ENCODE peak calls at places on chromosomes 3 and 15, in seven cellular contexts. W, H, I, Y, J, T and F are unnamed samples.

GRCh38 chr3:9883676-9884554 is 3.9 kb upstream of the CIDEC start:
- DNase-seq in W (no peak), T (no peak), J (no peak), I (no peak), H (no peak), Y (no peak), F (no peak)

GRCh38 chr3:112056451-112056929 is 22.0 kb downstream of the TMPRSS7 start:
- DNase-seq in J (no peak), H (no peak), W (no peak), T (no peak), Y (no peak), I (no peak), F (peak; percentile 43)

GRCh38 chr3:71579934-71580318 is 3.6 kb downstream of the FOXP1 start:
- DNase-seq in H (peak; percentile 59), Y (no peak), J (peak; percentile 55), T (peak; percentile 45), W (no peak), I (no peak), F (peak; percentile 75)

GRCh38 chr3:103126111-103126510 is 691.3 kb downstream of the ZPLD1 start:
- DNase-seq in I (no peak), J (no peak), T (no peak), Y (no peak), W (no peak), H (no peak), F (no peak)

GRCh38 chr3:168322941-168323340 is 227.2 kb upstream of the GOLIM4 start:
- DNase-seq in T (no peak), H (no peak), J (no peak), I (no peak), W (no peak), Y (no peak), F (no peak)

GRCh38 chr3:77513541-77513940 is 473.6 kb downstream of the ROBO2 start:
- DNase-seq in W (no peak), Y (no peak), I (no peak), H (no peak), J (peak; percentile 31), T (peak; percentile 47), F (no peak)

GRCh38 chr3:98980915-98981596 is 79.6 kb upstream of the DCBLD2 start:
- DNase-seq in J (peak; percentile 31), H (no peak), W (no peak), I (no peak), Y (no peak), T (no peak), F (peak; percentile 99)

GRCh38 chr15:94287794-94288246 is 56.5 kb downstream of the MCTP2 start:
- DNase-seq in Y (peak; percentile 67), I (no peak), W (no peak), J (no peak), T (no peak), H (peak; percentile 29), F (no peak)

GRCh38 chr3:13344663-13345062 is 75.5 kb downstream of the NUP210 start:
- DNase-seq in H (no peak), W (no peak), J (no peak), T (no peak), Y (no peak), I (no peak), F (no peak)

GRCh38 chr3:34015204-34016142 is 217.0 kb downstream of the PDCD6IP start:
- DNase-seq in H (no peak), Y (no peak), T (no peak), W (no peak), I (no peak), J (no peak), F (no peak)

GRCh38 chr15:87827126-87827525 is 429.4 kb downstream of the NTRK3 start:
- DNase-seq in I (no peak), Y (no peak), J (no peak), H (no peak), W (no peak), T (no peak), F (peak; percentile 27)

GRCh38 chr3:44942202-44942921 is 33.6 kb downstream of the ZDHHC3 start:
- DNase-seq in Y (no peak), H (no peak), I (no peak), W (no peak), T (no peak), J (no peak), F (peak; percentile 51)

GRCh38 chr3:124119056-124119721 is 127.3 kb upstream of the ROPN1 start:
- DNase-seq in T (no peak), W (no peak), I (no peak), J (no peak), Y (no peak), H (no peak), F (peak; percentile 44)

GRCh38 chr3:132222868-132223538 is 94.2 kb upstream of the ACP3 start:
- DNase-seq in H (no peak), I (no peak), T (peak; percentile 97), J (no peak), Y (no peak), W (no peak), F (peak; percentile 75)

GRCh38 chr3:190492129-190492528 is 21.8 kb upstream of the IL1RAP start:
- DNase-seq in W (no peak), Y (no peak), J (no peak), I (no peak), H (no peak), T (no peak), F (peak; percentile 40)

GRCh38 chr3:17290894-17291293 is 406.1 kb downstream of the PLCL2 start:
- DNase-seq in J (no peak), H (no peak), T (no peak), Y (no peak), W (no peak), I (no peak), F (no peak)

GRCh38 chr3:47984089-47984759 is 32.0 kb downstream of the MAP4 start:
- DNase-seq in I (no peak), H (no peak), J (no peak), W (no peak), Y (no peak), T (no peak), F (peak; percentile 56)

GRCh38 chr15:76932090-76932966 is 779 bp downstream of the RCN2 start:
- DNase-seq in J (peak; percentile 71), Y (no peak), I (no peak), H (no peak), T (no peak), W (no peak), F (no peak)

GRCh38 chr15:29611057-29611456 is 211.2 kb downstream of the TJP1 start:
- DNase-seq in Y (no peak), I (no peak), W (no peak), T (no peak), J (no peak), H (no peak), F (no peak)

GRCh38 chr3:111695584-111696213 is 100.6 kb upstream of the ZBED2 start:
- DNase-seq in I (no peak), W (no peak), J (no peak), Y (peak; percentile 35), H (no peak), T (no peak), F (peak; percentile 75)

GRCh38 chr3:97942801-97943546 is 29.3 kb downstream of the RIOX2 start:
- DNase-seq in Y (no peak), H (no peak), W (no peak), I (no peak), J (no peak), T (peak; percentile 94), F (no peak)

GRCh38 chr15:31366169-31366734 is 39.6 kb downstream of the KLF13 start:
- DNase-seq in H (peak; percentile 45), T (peak; percentile 22), W (no peak), I (no peak), Y (peak; percentile 34), J (no peak), F (no peak)

GRCh38 chr3:48565591-48566400 is 2.2 kb upstream of the UCN2 start:
- DNase-seq in J (no peak), T (no peak), H (no peak), I (no peak), Y (no peak), W (no peak), F (peak; percentile 79)

GRCh38 chr3:188788621-188789081 is 383.1 kb upstream of the TPRG1 start:
- DNase-seq in I (no peak), T (no peak), W (peak; percentile 69), Y (peak; percentile 89), J (no peak), H (no peak), F (peak; percentile 63)

GRCh38 chr3:160038862-160039562 is 50.4 kb downstream of the IL12A start:
- DNase-seq in I (no peak), Y (peak; percentile 19), W (no peak), H (no peak), J (peak; percentile 78), T (no peak), F (no peak)

GRCh38 chr3:110126065-110126464 is 788.7 kb upstream of the DPPA4 start:
- DNase-seq in W (no peak), T (no peak), Y (no peak), H (no peak), I (no peak), J (no peak), F (no peak)

GRCh38 chr15:40054746-40055575 is 16.0 kb upstream of the SRP14 start:
- DNase-seq in Y (peak; percentile 50), J (no peak), I (no peak), T (peak; percentile 89), W (no peak), H (peak; percentile 58), F (peak; percentile 72)

GRCh38 chr3:193595939-193596487 is 3.0 kb downstream of the OPA1 start:
- DNase-seq in W (no peak), I (no peak), H (no peak), T (no peak), J (no peak), Y (no peak), F (no peak)

GRCh38 chr15:89749951-89750559 is 994 bp downstream of the MESP1 start:
- DNase-seq in Y (no peak), W (no peak), T (peak; percentile 35), J (peak; percentile 65), I (no peak), H (no peak), F (no peak)

GRCh38 chr3:61564405-61565059 is 3.2 kb downstream of the PTPRG start:
- DNase-seq in W (no peak), I (peak; percentile 46), T (peak; percentile 34), H (peak; percentile 83), J (peak; percentile 93), Y (peak; percentile 29), F (peak; percentile 53)

GRCh38 chr3:26757978-26758377 is 135.4 kb downstream of the LRRC3B start:
- DNase-seq in I (no peak), W (no peak), Y (no peak), J (no peak), T (no peak), H (no peak), F (no peak)

GRCh38 chr3:142019794-142020320 is 129.5 kb downstream of the TFDP2 start:
- DNase-seq in H (no peak), J (no peak), W (no peak), I (no peak), Y (no peak), T (no peak), F (peak; percentile 28)

GRCh38 chr3:185663929-185664328 is 77.8 kb downstream of the SENP2 start:
- DNase-seq in Y (no peak), I (no peak), T (no peak), H (no peak), W (no peak), J (no peak), F (no peak)

GRCh38 chr3:161403251-161403650 is 31.9 kb upstream of the SPTSSB start:
- DNase-seq in W (no peak), J (no peak), H (no peak), Y (no peak), I (no peak), T (no peak), F (no peak)

GRCh38 chr3:195800240-195800639 is 11.5 kb downstream of the MUC4 start:
- DNase-seq in T (no peak), I (no peak), W (no peak), J (no peak), H (no peak), Y (no peak), F (no peak)

GRCh38 chr15:93232840-93233239 is 143.8 kb upstream of the RGMA start:
- DNase-seq in J (no peak), W (no peak), H (no peak), T (no peak), I (no peak), Y (no peak), F (no peak)

GRCh38 chr3:182083112-182083511 is 371.4 kb downstream of the SOX2 start:
- DNase-seq in T (no peak), Y (no peak), W (no peak), H (no peak), I (no peak), J (no peak), F (no peak)

GRCh38 chr3:151168269-151169094 is 34.5 kb downstream of the GPR171 start:
- DNase-seq in J (peak; percentile 39), T (peak; percentile 79), Y (peak; percentile 77), W (peak; percentile 79), I (peak; percentile 26), H (peak; percentile 89), F (peak; percentile 43)